ENCODE peak calls at places on chromosomes 5 and 9, in eight cellular contexts. V is tibial artery; U is Peyer's patch; O is GM12878; D is CD4-positive, alpha-beta memory T cell; M is endodermal cell; R is effector memory CD4-positive, alpha-beta T cell; N is transverse colon. C is an unnamed sample.
A peak's percentile ranks its signal among the peaks of the same experiment; 100 is the strongest.

GRCh38 chr9:109883623-109884022 is 103.6 kb downstream of the PALM2AKAP2 start:
- DNase-seq in V (no peak), U (no peak), O (no peak), D (no peak), M (no peak), R (no peak), N (no peak), C (no peak)

GRCh38 chr9:123238364-123238763 is 30.0 kb downstream of the STRBP start:
- DNase-seq in V (no peak), U (no peak), O (no peak), D (no peak), M (no peak), R (no peak), N (no peak), C (no peak)

GRCh38 chr5:98372351-98372750 is 401.1 kb upstream of the RGMB start:
- DNase-seq in V (no peak), U (no peak), O (no peak), D (no peak), M (no peak), R (no peak), N (no peak), C (no peak)

GRCh38 chr5:22926574-22926973 is 73.4 kb upstream of the CDH12 start:
- DNase-seq in V (no peak), U (no peak), O (no peak), D (no peak), M (no peak), R (no peak), N (no peak), C (no peak)

GRCh38 chr5:171484460-171484899 is 65.0 kb downstream of the FGF18 start:
- DNase-seq in V (no peak), U (peak; percentile 52), O (no peak), D (peak; percentile 14), M (peak; percentile 81), R (peak; percentile 17), N (peak; percentile 25), C (no peak)

GRCh38 chr9:35051069-35051967 is 21.1 kb downstream of the VCP start:
- DNase-seq in V (no peak), U (peak; percentile 66), O (no peak), D (peak; percentile 36), M (peak; percentile 88), R (peak; percentile 19), N (peak; percentile 41), C (peak; percentile 43)

GRCh38 chr9:124197177-124198095 is 60.3 kb upstream of the NEK6 start:
- DNase-seq in V (no peak), U (peak; percentile 66), O (peak; percentile 95), D (no peak), M (peak; percentile 27), R (no peak), N (peak; percentile 32), C (peak; percentile 57)

GRCh38 chr9:32378993-32379729 is 5.3 kb upstream of the ACO1 start:
- DNase-seq in V (no peak), U (peak; percentile 71), O (peak; percentile 44), D (peak; percentile 73), M (peak; percentile 71), R (peak; percentile 40), N (peak; percentile 22), C (peak; percentile 51)

GRCh38 chr5:57703726-57704125 is 221.1 kb upstream of the ACTBL2 start:
- DNase-seq in V (no peak), U (no peak), O (no peak), D (no peak), M (no peak), R (no peak), N (no peak), C (no peak)

GRCh38 chr9:93391898-93392297 is 59.6 kb upstream of the FAM120A start:
- DNase-seq in V (no peak), U (peak; percentile 86), O (no peak), D (no peak), M (no peak), R (no peak), N (peak; percentile 85), C (no peak)

GRCh38 chr9:34994429-34995287 is 5.1 kb downstream of the DNAJB5 start:
- DNase-seq in V (no peak), U (peak; percentile 61), O (no peak), D (no peak), M (peak; percentile 85), R (no peak), N (peak; percentile 43), C (no peak)

GRCh38 chr9:132857031-132857430 is 21.1 kb downstream of the AK8 start:
- DNase-seq in V (peak; percentile 76), U (peak; percentile 52), O (no peak), D (no peak), M (no peak), R (no peak), N (peak; percentile 43), C (peak; percentile 40)

GRCh38 chr5:172788771-172789686 is 18.0 kb upstream of the DUSP1 start:
- DNase-seq in V (peak; percentile 78), U (peak; percentile 82), O (no peak), D (no peak), M (peak; percentile 79), R (no peak), N (peak; percentile 73), C (no peak)
- H3K4me1 ChIP-seq in V (peaks cover 64% of the 10 kb centered on the region), U (peaks cover 23% of the 10 kb centered on the region), O (peaks cover 11% of the 10 kb centered on the region), D (no peaks in the 10 kb centered on the region), M (peaks cover 15% of the 10 kb centered on the region), R (no peaks in the 10 kb centered on the region), N (peaks cover 22% of the 10 kb centered on the region), C (peaks cover 23% of the 10 kb centered on the region)

DNA sequence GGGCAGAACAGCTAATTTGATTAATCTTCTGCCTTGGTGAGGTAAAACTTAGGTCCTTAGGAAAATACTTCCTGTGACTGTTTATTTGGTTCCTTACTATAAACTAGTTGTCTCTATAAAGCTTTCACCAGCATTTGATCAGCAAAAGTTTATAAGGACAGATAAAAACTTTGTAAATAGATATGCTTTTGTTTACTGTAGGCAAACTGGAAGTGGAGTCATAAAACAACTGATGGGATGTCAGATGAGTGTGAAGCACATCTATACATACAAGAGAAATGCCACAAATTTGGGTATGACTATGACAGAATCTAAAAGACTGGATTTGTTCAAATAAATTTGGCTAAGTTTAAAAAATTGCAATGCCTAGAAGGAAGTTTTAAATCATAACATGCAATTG is 5.5 kb downstream of the PTGER4 start:
- DNase-seq in V (no peak), U (no peak), O (no peak), D (no peak), M (no peak), R (no peak), N (no peak), C (no peak)
- H3K4me3 ChIP-seq in V (peak overlapping the region; percentile 5), U (no peak overlapping the region), O (no peak overlapping the region), D (no peak overlapping the region), M (no peak overlapping the region), R (peak overlapping the region; percentile 93), N (peak overlapping the region; percentile 83), C (no peak overlapping the region)

DNA sequence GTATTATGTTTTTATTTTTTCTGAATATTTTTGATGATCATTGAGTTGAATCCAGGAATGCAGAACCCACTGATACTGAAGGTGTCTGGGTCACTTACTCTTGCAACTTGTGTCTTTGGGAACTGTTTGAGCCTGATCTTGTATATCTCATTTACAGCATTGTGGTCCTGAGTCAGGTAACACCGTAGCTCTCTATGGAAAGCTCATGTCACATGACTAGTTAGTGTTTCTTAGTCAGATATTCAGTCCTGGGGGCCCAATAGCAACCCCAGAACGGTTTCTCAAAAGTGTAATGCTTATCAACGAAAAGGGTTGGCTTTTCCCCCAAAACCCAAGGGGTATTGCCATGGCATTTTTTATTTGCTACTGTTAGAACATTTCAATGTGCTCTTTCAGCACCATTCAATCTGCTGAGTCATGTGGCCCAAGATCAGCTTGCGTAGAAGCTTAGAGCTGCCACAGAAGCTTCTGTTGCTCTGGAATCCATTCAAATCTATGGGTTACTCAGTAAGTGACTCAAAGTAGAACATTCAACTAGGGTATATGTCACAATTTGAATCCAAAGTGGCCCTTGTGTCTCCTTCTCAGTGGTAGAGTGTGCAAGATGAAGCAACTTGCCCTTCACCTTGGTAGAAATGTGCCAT is 12.1 kb upstream of the PTAR1 start:
- DNase-seq in V (no peak), U (no peak), O (no peak), D (no peak), M (no peak), R (no peak), N (no peak), C (no peak)
- H3K27ac ChIP-seq in V (no peak overlapping the region), U (no peak overlapping the region), O (no peak overlapping the region), D (no peak overlapping the region), M (no peak overlapping the region), R (no peak overlapping the region), N (no peak overlapping the region), C (no peak overlapping the region)

GRCh38 chr5:124650960-124651662 is 95.3 kb downstream of the ZNF608 start:
- DNase-seq in V (no peak), U (no peak), O (no peak), D (no peak), M (no peak), R (no peak), N (no peak), C (no peak)
- H3K4me1 ChIP-seq in V (peaks cover 25% of the 10 kb centered on the region), U (peaks cover 58% of the 10 kb centered on the region), O (peaks cover 50% of the 10 kb centered on the region), D (peaks cover 42% of the 10 kb centered on the region), M (peaks cover 30% of the 10 kb centered on the region), R (peaks cover 13% of the 10 kb centered on the region), N (peaks cover 57% of the 10 kb centered on the region), C (peaks cover 11% of the 10 kb centered on the region)

GRCh38 chr9:136056546-136057235 is 38.4 kb downstream of the NACC2 start:
- DNase-seq in V (no peak), U (no peak), O (no peak), D (no peak), M (no peak), R (no peak), N (no peak), C (no peak)
- H3K4me3 ChIP-seq in V (no peak overlapping the region), U (no peak overlapping the region), O (no peak overlapping the region), D (no peak overlapping the region), M (no peak overlapping the region), R (no peak overlapping the region), N (no peak overlapping the region), C (no peak overlapping the region)

DNA sequence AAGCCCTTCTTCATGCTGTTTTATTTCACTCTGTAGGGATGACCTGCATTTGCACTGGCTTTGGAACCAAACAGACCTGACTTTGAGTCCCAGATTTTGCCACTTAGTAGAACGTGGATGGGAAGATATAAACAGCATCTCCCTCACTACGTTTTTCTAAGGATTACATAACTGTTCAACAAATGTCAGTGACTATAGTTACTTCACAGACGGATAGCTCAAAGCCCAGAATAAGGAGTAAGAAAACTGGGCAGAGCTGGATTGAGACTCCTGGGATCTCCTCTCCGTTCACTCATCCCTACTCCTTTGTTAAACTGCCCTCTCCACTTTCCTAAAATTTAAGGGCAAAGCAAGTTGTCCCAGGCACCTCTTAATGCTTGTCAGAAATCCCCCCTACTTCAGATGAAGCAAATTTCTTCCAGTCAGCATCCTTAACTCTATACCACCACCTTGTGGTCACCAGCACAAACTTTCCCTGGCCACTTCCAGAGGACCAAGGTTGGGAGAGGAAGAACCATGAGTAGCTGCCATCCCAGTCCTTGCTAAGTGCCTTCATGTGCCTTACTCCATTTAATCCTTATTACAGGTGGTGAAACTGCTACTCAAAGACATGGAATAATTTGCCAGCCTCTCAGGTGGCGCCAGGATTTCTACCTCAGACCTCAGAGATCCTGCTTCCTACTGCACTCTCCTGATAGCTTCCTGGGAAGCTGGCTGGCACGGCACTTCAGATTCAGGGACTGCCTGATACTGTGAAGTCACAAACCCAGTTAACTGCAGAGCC is 38.4 kb downstream of the EGR1 start:
- DNase-seq in V (no peak), U (peak; percentile 63), O (peak; percentile 17), D (peak; percentile 50), M (peak; percentile 81), R (no peak), N (peak; percentile 19), C (no peak)
- H3K27ac ChIP-seq in V (peak overlapping the region; percentile 50), U (no peak overlapping the region), O (no peak overlapping the region), D (no peak overlapping the region), M (no peak overlapping the region), R (no peak overlapping the region), N (peak overlapping the region; percentile 13), C (no peak overlapping the region)

C was measured in lung.